ENCODE peak calls at places on chromosome 19, in ten cellular contexts. One of them, this sample, is unnamed.

GRCh38 chr19:33665776-33666175 is 44.0 kb downstream of the CHST8 start:
- DNase-seq in dermis blood vessel endothelial cell: no peak
- DNase-seq in fibroblast of the conjunctiva: no peak
- DNase-seq in T-helper 9 cell: no peak
- DNase-seq in HAP-1: no peak
- DNase-seq in A673: no peak
- DNase-seq in DMS153: no peak
- DNase-seq in SW480: no peak
- DNase-seq in iPS-NIHi11: no peak
- DNase-seq in CD4-positive, CD25-positive, alpha-beta regulatory T cell: no peak
- DNase-seq in this sample: no peak

GRCh38 chr19:16142032-16142580 is 1.4 kb upstream of the HSH2D start:
- DNase-seq in dermis blood vessel endothelial cell: no peak
- DNase-seq in fibroblast of the conjunctiva: no peak
- DNase-seq in T-helper 9 cell: no peak
- DNase-seq in HAP-1: no peak
- DNase-seq in A673: no peak
- DNase-seq in DMS153: no peak
- DNase-seq in SW480: no peak
- DNase-seq in iPS-NIHi11: no peak
- DNase-seq in CD4-positive, CD25-positive, alpha-beta regulatory T cell: no peak
- DNase-seq in this sample: no peak

GRCh38 chr19:35790981-35791813 is 15.8 kb downstream of the ARHGAP33 start:
- DNase-seq in dermis blood vessel endothelial cell: peak; percentile 7
- DNase-seq in fibroblast of the conjunctiva: no peak
- DNase-seq in T-helper 9 cell: no peak
- DNase-seq in HAP-1: no peak
- DNase-seq in A673: no peak
- DNase-seq in DMS153: no peak
- DNase-seq in SW480: no peak
- DNase-seq in iPS-NIHi11: no peak
- DNase-seq in CD4-positive, CD25-positive, alpha-beta regulatory T cell: peak; percentile 18
- DNase-seq in this sample: peak; percentile 8

GRCh38 chr19:5738423-5738822 is 18.0 kb downstream of the CATSPERD start:
- DNase-seq in dermis blood vessel endothelial cell: no peak
- DNase-seq in fibroblast of the conjunctiva: no peak
- DNase-seq in T-helper 9 cell: no peak
- DNase-seq in HAP-1: no peak
- DNase-seq in A673: no peak
- DNase-seq in DMS153: no peak
- DNase-seq in SW480: no peak
- DNase-seq in iPS-NIHi11: no peak
- DNase-seq in CD4-positive, CD25-positive, alpha-beta regulatory T cell: no peak
- DNase-seq in this sample: no peak

GRCh38 chr19:49916839-49917733 is 11.9 kb upstream of the ATF5 start:
- DNase-seq in dermis blood vessel endothelial cell: peak; percentile 20
- DNase-seq in fibroblast of the conjunctiva: no peak
- DNase-seq in T-helper 9 cell: no peak
- DNase-seq in HAP-1: no peak
- DNase-seq in A673: peak; percentile 55
- DNase-seq in DMS153: no peak
- DNase-seq in SW480: no peak
- DNase-seq in iPS-NIHi11: peak; percentile 67
- DNase-seq in CD4-positive, CD25-positive, alpha-beta regulatory T cell: no peak
- DNase-seq in this sample: no peak

GRCh38 chr19:2750739-2751437 is 11.1 kb upstream of the SLC39A3 start:
- DNase-seq in dermis blood vessel endothelial cell: no peak
- DNase-seq in fibroblast of the conjunctiva: no peak
- DNase-seq in T-helper 9 cell: no peak
- DNase-seq in HAP-1: no peak
- DNase-seq in A673: no peak
- DNase-seq in DMS153: no peak
- DNase-seq in SW480: no peak
- DNase-seq in iPS-NIHi11: no peak
- DNase-seq in CD4-positive, CD25-positive, alpha-beta regulatory T cell: no peak
- DNase-seq in this sample: no peak

GRCh38 chr19:46602392-46603194 is 1.5 kb downstream of the CALM3 start:
- DNase-seq in dermis blood vessel endothelial cell: no peak
- DNase-seq in fibroblast of the conjunctiva: no peak
- DNase-seq in T-helper 9 cell: no peak
- DNase-seq in HAP-1: no peak
- DNase-seq in A673: no peak
- DNase-seq in DMS153: no peak
- DNase-seq in SW480: no peak
- DNase-seq in iPS-NIHi11: peak; percentile 15
- DNase-seq in CD4-positive, CD25-positive, alpha-beta regulatory T cell: no peak
- DNase-seq in this sample: no peak

GRCh38 chr19:13097331-13098258 is 5.1 kb downstream of the LYL1 start:
- DNase-seq in dermis blood vessel endothelial cell: peak; percentile 56
- DNase-seq in fibroblast of the conjunctiva: no peak
- DNase-seq in T-helper 9 cell: no peak
- DNase-seq in HAP-1: no peak
- DNase-seq in A673: no peak
- DNase-seq in DMS153: no peak
- DNase-seq in SW480: no peak
- DNase-seq in iPS-NIHi11: no peak
- DNase-seq in CD4-positive, CD25-positive, alpha-beta regulatory T cell: no peak
- DNase-seq in this sample: no peak

GRCh38 chr19:54451331-54451871 is 2.4 kb downstream of the LENG8 start:
- DNase-seq in dermis blood vessel endothelial cell: no peak
- DNase-seq in fibroblast of the conjunctiva: no peak
- DNase-seq in T-helper 9 cell: no peak
- DNase-seq in HAP-1: no peak
- DNase-seq in A673: no peak
- DNase-seq in DMS153: no peak
- DNase-seq in SW480: no peak
- DNase-seq in iPS-NIHi11: no peak
- DNase-seq in CD4-positive, CD25-positive, alpha-beta regulatory T cell: no peak
- DNase-seq in this sample: no peak

GRCh38 chr19:58578430-58578925 is 5.3 kb upstream of the MZF1 start:
- DNase-seq in dermis blood vessel endothelial cell: no peak
- DNase-seq in fibroblast of the conjunctiva: no peak
- DNase-seq in T-helper 9 cell: no peak
- DNase-seq in HAP-1: no peak
- DNase-seq in A673: no peak
- DNase-seq in DMS153: no peak
- DNase-seq in SW480: no peak
- DNase-seq in iPS-NIHi11: no peak
- DNase-seq in CD4-positive, CD25-positive, alpha-beta regulatory T cell: no peak
- DNase-seq in this sample: no peak

GRCh38 chr19:28184997-28185396 is 1028.0 kb downstream of the UQCRFS1 start:
- DNase-seq in dermis blood vessel endothelial cell: no peak
- DNase-seq in fibroblast of the conjunctiva: no peak
- DNase-seq in T-helper 9 cell: no peak
- DNase-seq in HAP-1: no peak
- DNase-seq in A673: no peak
- DNase-seq in DMS153: no peak
- DNase-seq in SW480: no peak
- DNase-seq in iPS-NIHi11: no peak
- DNase-seq in CD4-positive, CD25-positive, alpha-beta regulatory T cell: no peak
- DNase-seq in this sample: no peak

GRCh38 chr19:28608292-28608691 is 604.7 kb downstream of the UQCRFS1 start:
- DNase-seq in dermis blood vessel endothelial cell: no peak
- DNase-seq in fibroblast of the conjunctiva: no peak
- DNase-seq in T-helper 9 cell: no peak
- DNase-seq in HAP-1: no peak
- DNase-seq in A673: no peak
- DNase-seq in DMS153: no peak
- DNase-seq in SW480: no peak
- DNase-seq in iPS-NIHi11: no peak
- DNase-seq in CD4-positive, CD25-positive, alpha-beta regulatory T cell: no peak
- DNase-seq in this sample: no peak

GRCh38 chr19:8363803-8364771 is at the start of gene ANGPTL4:
- DNase-seq in dermis blood vessel endothelial cell: peak; percentile 72
- DNase-seq in fibroblast of the conjunctiva: no peak
- DNase-seq in T-helper 9 cell: no peak
- DNase-seq in HAP-1: no peak
- DNase-seq in A673: peak; percentile 83
- DNase-seq in DMS153: no peak
- DNase-seq in SW480: peak; percentile 36
- DNase-seq in iPS-NIHi11: peak; percentile 80
- DNase-seq in CD4-positive, CD25-positive, alpha-beta regulatory T cell: peak; percentile 53
- DNase-seq in this sample: no peak

GRCh38 chr19:45079911-45080469 is 930 bp downstream of the GEMIN7 start:
- DNase-seq in dermis blood vessel endothelial cell: no peak
- DNase-seq in fibroblast of the conjunctiva: no peak
- DNase-seq in T-helper 9 cell: no peak
- DNase-seq in HAP-1: no peak
- DNase-seq in A673: no peak
- DNase-seq in DMS153: no peak
- DNase-seq in SW480: no peak
- DNase-seq in iPS-NIHi11: no peak
- DNase-seq in CD4-positive, CD25-positive, alpha-beta regulatory T cell: peak; percentile 29
- DNase-seq in this sample: no peak

GRCh38 chr19:29620931-29621351 is 14.9 kb downstream of the POP4 start:
- DNase-seq in dermis blood vessel endothelial cell: no peak
- DNase-seq in fibroblast of the conjunctiva: no peak
- DNase-seq in T-helper 9 cell: no peak
- DNase-seq in HAP-1: no peak
- DNase-seq in A673: no peak
- DNase-seq in DMS153: no peak
- DNase-seq in SW480: no peak
- DNase-seq in iPS-NIHi11: no peak
- DNase-seq in CD4-positive, CD25-positive, alpha-beta regulatory T cell: peak; percentile 63
- DNase-seq in this sample: no peak

GRCh38 chr19:39166571-39167391 is 30.0 kb upstream of the NCCRP1 start:
- DNase-seq in dermis blood vessel endothelial cell: peak; percentile 27
- DNase-seq in fibroblast of the conjunctiva: no peak
- DNase-seq in T-helper 9 cell: no peak
- DNase-seq in HAP-1: no peak
- DNase-seq in A673: no peak
- DNase-seq in DMS153: peak; percentile 61
- DNase-seq in SW480: no peak
- DNase-seq in iPS-NIHi11: peak; percentile 57
- DNase-seq in CD4-positive, CD25-positive, alpha-beta regulatory T cell: no peak
- DNase-seq in this sample: peak; percentile 60

GRCh38 chr19:39506944-39507714 is 7.8 kb upstream of the SELENOV start:
- DNase-seq in dermis blood vessel endothelial cell: peak; percentile 78
- DNase-seq in fibroblast of the conjunctiva: peak; percentile 6
- DNase-seq in T-helper 9 cell: no peak
- DNase-seq in HAP-1: peak; percentile 78
- DNase-seq in A673: peak; percentile 85
- DNase-seq in DMS153: peak; percentile 78
- DNase-seq in SW480: peak; percentile 91
- DNase-seq in iPS-NIHi11: peak; percentile 94
- DNase-seq in CD4-positive, CD25-positive, alpha-beta regulatory T cell: peak; percentile 61
- DNase-seq in this sample: peak; percentile 82

GRCh38 chr19:2549701-2550191 is 73.8 kb downstream of the GADD45B start:
- DNase-seq in dermis blood vessel endothelial cell: peak; percentile 83
- DNase-seq in fibroblast of the conjunctiva: peak; percentile 63
- DNase-seq in T-helper 9 cell: no peak
- DNase-seq in HAP-1: no peak
- DNase-seq in A673: peak; percentile 71
- DNase-seq in DMS153: no peak
- DNase-seq in SW480: peak; percentile 68
- DNase-seq in iPS-NIHi11: no peak
- DNase-seq in CD4-positive, CD25-positive, alpha-beta regulatory T cell: no peak
- DNase-seq in this sample: peak; percentile 50

GRCh38 chr19:35087393-35087792 is 28.2 kb upstream of the FXYD3 start:
- DNase-seq in dermis blood vessel endothelial cell: no peak
- DNase-seq in fibroblast of the conjunctiva: no peak
- DNase-seq in T-helper 9 cell: no peak
- DNase-seq in HAP-1: no peak
- DNase-seq in A673: no peak
- DNase-seq in DMS153: no peak
- DNase-seq in SW480: peak; percentile 26
- DNase-seq in iPS-NIHi11: peak; percentile 27
- DNase-seq in CD4-positive, CD25-positive, alpha-beta regulatory T cell: no peak
- DNase-seq in this sample: no peak

GRCh38 chr19:43739836-43740235 is 14.9 kb downstream of the SMG9 start:
- DNase-seq in dermis blood vessel endothelial cell: peak; percentile 48
- DNase-seq in fibroblast of the conjunctiva: no peak
- DNase-seq in T-helper 9 cell: no peak
- DNase-seq in HAP-1: no peak
- DNase-seq in A673: no peak
- DNase-seq in DMS153: no peak
- DNase-seq in SW480: peak; percentile 92
- DNase-seq in iPS-NIHi11: no peak
- DNase-seq in CD4-positive, CD25-positive, alpha-beta regulatory T cell: peak; percentile 37
- DNase-seq in this sample: peak; percentile 15

GRCh38 chr19:50553134-50553703 is 15.0 kb downstream of the LRRC4B start:
- DNase-seq in dermis blood vessel endothelial cell: no peak
- DNase-seq in fibroblast of the conjunctiva: no peak
- DNase-seq in T-helper 9 cell: no peak
- DNase-seq in HAP-1: no peak
- DNase-seq in A673: no peak
- DNase-seq in DMS153: no peak
- DNase-seq in SW480: no peak
- DNase-seq in iPS-NIHi11: no peak
- DNase-seq in CD4-positive, CD25-positive, alpha-beta regulatory T cell: no peak
- DNase-seq in this sample: no peak

GRCh38 chr19:14542721-14543328 is 13.4 kb downstream of the TECR start:
- DNase-seq in dermis blood vessel endothelial cell: peak; percentile 47
- DNase-seq in fibroblast of the conjunctiva: no peak
- DNase-seq in T-helper 9 cell: no peak
- DNase-seq in HAP-1: no peak
- DNase-seq in A673: peak; percentile 41
- DNase-seq in DMS153: no peak
- DNase-seq in SW480: no peak
- DNase-seq in iPS-NIHi11: no peak
- DNase-seq in CD4-positive, CD25-positive, alpha-beta regulatory T cell: no peak
- DNase-seq in this sample: no peak

GRCh38 chr19:55449469-55449868 is 6.4 kb upstream of the SHISA7 start:
- DNase-seq in dermis blood vessel endothelial cell: no peak
- DNase-seq in fibroblast of the conjunctiva: no peak
- DNase-seq in T-helper 9 cell: no peak
- DNase-seq in HAP-1: no peak
- DNase-seq in A673: no peak
- DNase-seq in DMS153: no peak
- DNase-seq in SW480: no peak
- DNase-seq in iPS-NIHi11: no peak
- DNase-seq in CD4-positive, CD25-positive, alpha-beta regulatory T cell: no peak
- DNase-seq in this sample: no peak

GRCh38 chr19:47390533-47391488 is 28.5 kb downstream of the MEIS3 start:
- DNase-seq in dermis blood vessel endothelial cell: no peak
- DNase-seq in fibroblast of the conjunctiva: no peak
- DNase-seq in T-helper 9 cell: no peak
- DNase-seq in HAP-1: no peak
- DNase-seq in A673: peak; percentile 19
- DNase-seq in DMS153: no peak
- DNase-seq in SW480: no peak
- DNase-seq in iPS-NIHi11: no peak
- DNase-seq in CD4-positive, CD25-positive, alpha-beta regulatory T cell: no peak
- DNase-seq in this sample: no peak

GRCh38 chr19:34734601-34735103 is 609 bp downstream of the ZNF181 start:
- DNase-seq in dermis blood vessel endothelial cell: no peak
- DNase-seq in fibroblast of the conjunctiva: no peak
- DNase-seq in T-helper 9 cell: no peak
- DNase-seq in HAP-1: no peak
- DNase-seq in A673: no peak
- DNase-seq in DMS153: no peak
- DNase-seq in SW480: no peak
- DNase-seq in iPS-NIHi11: no peak
- DNase-seq in CD4-positive, CD25-positive, alpha-beta regulatory T cell: no peak
- DNase-seq in this sample: no peak

This sample was measured in dermis microvascular lymphatic vessel endothelial cell.